ENCODE peak calls at places on chromosome 2, in nine cellular contexts. E is fibroblast of the aortic adventitia; A is HS-5; D is AG10803; Q is HuH-7; R is GM23338; Z is sciatic nerve; V is effector CD4-positive, alpha-beta T cell; U is anterior cingulate cortex. N is an unnamed sample.

GRCh38 chr2:110858993-110859770 is 126.8 kb downstream of the ACOXL start:
- DNase-seq in E (no peak), A (no peak), D (no peak), Q (no peak), R (peak), Z (no peak), V (no peak), U (no peak), N (no peak)

GRCh38 chr2:16012626-16013501 is 72.5 kb downstream of the MYCN start:
- DNase-seq in E (no peak), A (no peak), D (no peak), Q (no peak), R (peak), Z (no peak), V (no peak), U (no peak), N (no peak)

GRCh38 chr2:119315241-119315925 is 51.3 kb downstream of the C2orf76 start:
- DNase-seq in E (peak), A (no peak), D (peak), Q (no peak), R (no peak), Z (no peak), V (no peak), U (no peak), N (no peak)

GRCh38 chr2:158973511-158973956 is 5.1 kb downstream of the TANC1 start:
- DNase-seq in E (no peak), A (no peak), D (no peak), Q (no peak), R (no peak), Z (no peak), V (no peak), U (no peak), N (no peak)

GRCh38 chr2:24330161-24330560 is 30.2 kb downstream of the ITSN2 start:
- DNase-seq in E (no peak), A (no peak), D (no peak), Q (no peak), R (no peak), Z (no peak), V (no peak), U (no peak), N (no peak)

GRCh38 chr2:190561091-190561490 is 26.6 kb upstream of the NEMP2 start:
- DNase-seq in E (no peak), A (no peak), D (no peak), Q (no peak), R (no peak), Z (no peak), V (no peak), U (no peak), N (no peak)

GRCh38 chr2:101679037-101679726 is 18.3 kb upstream of the MAP4K4 start:
- DNase-seq in E (peak), A (no peak), D (peak), Q (peak), R (no peak), Z (no peak), V (no peak), U (no peak), N (no peak)

GRCh38 chr2:177772529-177772928 is 300.0 kb downstream of the PDE11A start:
- DNase-seq in E (peak), A (peak), D (peak), Q (no peak), R (peak), Z (no peak), V (no peak), U (no peak), N (peak)

GRCh38 chr2:33426666-33427231 is 49.7 kb upstream of the RASGRP3 start:
- DNase-seq in E (peak), A (peak), D (peak), Q (no peak), R (no peak), Z (no peak), V (no peak), U (no peak), N (no peak)

GRCh38 chr2:36451512-36451911 is 95.9 kb downstream of the CRIM1 start:
- DNase-seq in E (peak), A (no peak), D (no peak), Q (peak), R (no peak), Z (no peak), V (no peak), U (no peak), N (no peak)

GRCh38 chr2:20432714-20433113 is 14.2 kb upstream of the RHOB start:
- DNase-seq in E (no peak), A (no peak), D (no peak), Q (no peak), R (no peak), Z (peak), V (no peak), U (no peak), N (no peak)

GRCh38 chr2:238585836-238586821 is 159.4 kb downstream of the ASB1 start:
- DNase-seq in E (no peak), A (no peak), D (peak), Q (no peak), R (no peak), Z (no peak), V (no peak), U (no peak), N (no peak)

GRCh38 chr2:229032596-229033234 is 238.4 kb downstream of the PID1 start:
- DNase-seq in E (no peak), A (no peak), D (peak), Q (no peak), R (no peak), Z (no peak), V (no peak), U (no peak), N (no peak)

GRCh38 chr2:77513191-77513590 is 9.0 kb downstream of the LRRTM4 start:
- DNase-seq in E (no peak), A (no peak), D (no peak), Q (no peak), R (no peak), Z (no peak), V (no peak), U (no peak), N (no peak)

GRCh38 chr2:231222318-231223000 is 24.0 kb downstream of the ARMC9 start:
- DNase-seq in E (peak), A (no peak), D (peak), Q (no peak), R (no peak), Z (no peak), V (no peak), U (no peak), N (no peak)

GRCh38 chr2:156908825-156909224 is 348.7 kb upstream of the GALNT5 start:
- DNase-seq in E (peak), A (peak), D (peak), Q (no peak), R (no peak), Z (no peak), V (no peak), U (no peak), N (no peak)

GRCh38 chr2:213162515-213163118 is 11.2 kb upstream of the IKZF2 start:
- DNase-seq in E (peak), A (peak), D (peak), Q (no peak), R (no peak), Z (no peak), V (no peak), U (no peak), N (no peak)

GRCh38 chr2:175393851-175394250 is 212.3 kb upstream of the ATP5MC3 start:
- DNase-seq in E (no peak), A (no peak), D (no peak), Q (no peak), R (no peak), Z (no peak), V (no peak), U (no peak), N (no peak)

GRCh38 chr2:207258191-207258991 is 92.6 kb upstream of the KLF7 start:
- DNase-seq in E (peak), A (peak), D (peak), Q (peak), R (no peak), Z (no peak), V (no peak), U (peak), N (no peak)

GRCh38 chr2:207812058-207812857 is 42.6 kb upstream of the FZD5 start:
- DNase-seq in E (no peak), A (no peak), D (no peak), Q (no peak), R (no peak), Z (no peak), V (no peak), U (no peak), N (no peak)

GRCh38 chr2:153499439-153499838 is 20.9 kb upstream of the RPRM start:
- DNase-seq in E (no peak), A (no peak), D (no peak), Q (no peak), R (no peak), Z (no peak), V (no peak), U (no peak), N (no peak)

GRCh38 chr2:99834426-99834825 is 308.0 kb downstream of the AFF3 start:
- DNase-seq in E (no peak), A (no peak), D (no peak), Q (no peak), R (no peak), Z (no peak), V (no peak), U (no peak), N (no peak)

GRCh38 chr2:11827547-11827946 is 81.1 kb downstream of the LPIN1 start:
- DNase-seq in E (no peak), A (no peak), D (no peak), Q (no peak), R (no peak), Z (no peak), V (no peak), U (no peak), N (no peak)

GRCh38 chr2:209805351-209805750 is 33.7 kb downstream of the UNC80 start:
- DNase-seq in E (no peak), A (no peak), D (no peak), Q (no peak), R (no peak), Z (no peak), V (no peak), U (no peak), N (no peak)

GRCh38 chr2:110865188-110865587 is 132.8 kb downstream of the ACOXL start:
- DNase-seq in E (peak), A (peak), D (no peak), Q (no peak), R (no peak), Z (no peak), V (no peak), U (no peak), N (peak)

GRCh38 chr2:106566050-106566449 is 78.9 kb downstream of the CD8B2 start:
- DNase-seq in E (no peak), A (peak), D (no peak), Q (no peak), R (no peak), Z (no peak), V (no peak), U (no peak), N (no peak)

GRCh38 chr2:101781730-101782426 is 84.4 kb downstream of the MAP4K4 start:
- DNase-seq in E (no peak), A (no peak), D (no peak), Q (no peak), R (no peak), Z (no peak), V (no peak), U (no peak), N (no peak)